ENCODE peak calls at places on chromosome 5, in ten cellular contexts. K is upper lobe of right lung, A is GM23338, O is brain microvascular endothelial cell, H is right cardiac atrium, J is lower lobe of right lung, Q is H9, T is ovary, C is heart right ventricle, S is stomach. B is an unnamed sample.

GRCh38 chr5:130168211-130168610 is 263.9 kb downstream of the CHSY3 start:
- DNase-seq in K (no peak), A (no peak), O (peak; percentile 40), H (no peak), J (no peak), Q (no peak), T (no peak), C (no peak), S (no peak), B (no peak)

GRCh38 chr5:145925353-145925752 is 11.0 kb upstream of the SH3RF2 start:
- DNase-seq in K (no peak), A (peak; percentile 67), O (peak; percentile 74), H (no peak), J (no peak), Q (no peak), T (no peak), C (no peak), S (no peak), B (no peak)

GRCh38 chr5:140205952-140206351 is 31.0 kb downstream of the CYSTM1 start:
- DNase-seq in K (no peak), A (peak; percentile 82), O (no peak), H (no peak), J (no peak), Q (peak; percentile 69), T (no peak), C (no peak), S (no peak), B (no peak)

GRCh38 chr5:168300377-168301182 is 9.1 kb downstream of the WWC1 start:
- DNase-seq in K (no peak), A (peak; percentile 60), O (no peak), H (no peak), J (no peak), Q (no peak), T (no peak), C (no peak), S (no peak), B (peak; percentile 72)

GRCh38 chr5:127088226-127088625 is 14.9 kb upstream of the C5orf63 start:
- DNase-seq in K (no peak), A (no peak), O (peak; percentile 99), H (peak; percentile 23), J (no peak), Q (no peak), T (no peak), C (no peak), S (no peak), B (no peak)

GRCh38 chr5:158413125-158413680 is 554.3 kb upstream of the CLINT1 start:
- DNase-seq in K (no peak), A (no peak), O (no peak), H (no peak), J (no peak), Q (no peak), T (no peak), C (no peak), S (no peak), B (no peak)

GRCh38 chr5:179914032-179914755 is 6.5 kb upstream of the TBC1D9B start:
- DNase-seq in K (no peak), A (peak; percentile 14), O (peak; percentile 18), H (no peak), J (no peak), Q (no peak), T (no peak), C (no peak), S (no peak), B (no peak)

GRCh38 chr5:114780290-114780689 is 389.4 kb downstream of the TRIM36 start:
- DNase-seq in K (no peak), A (no peak), O (no peak), H (no peak), J (no peak), Q (no peak), T (no peak), C (no peak), S (no peak), B (no peak)

GRCh38 chr5:57277085-57277484 is 103.2 kb downstream of the GPBP1 start:
- DNase-seq in K (no peak), A (peak; percentile 42), O (no peak), H (no peak), J (no peak), Q (no peak), T (no peak), C (no peak), S (no peak), B (no peak)

GRCh38 chr5:40001796-40002195 is 577.0 kb upstream of the DAB2 start:
- DNase-seq in K (no peak), A (no peak), O (no peak), H (no peak), J (no peak), Q (no peak), T (no peak), C (no peak), S (no peak), B (no peak)

GRCh38 chr5:135471726-135472125 is 19.6 kb upstream of the TIFAB start:
- DNase-seq in K (peak; percentile 6), A (no peak), O (no peak), H (no peak), J (no peak), Q (no peak), T (no peak), C (no peak), S (no peak), B (no peak)

DNA sequence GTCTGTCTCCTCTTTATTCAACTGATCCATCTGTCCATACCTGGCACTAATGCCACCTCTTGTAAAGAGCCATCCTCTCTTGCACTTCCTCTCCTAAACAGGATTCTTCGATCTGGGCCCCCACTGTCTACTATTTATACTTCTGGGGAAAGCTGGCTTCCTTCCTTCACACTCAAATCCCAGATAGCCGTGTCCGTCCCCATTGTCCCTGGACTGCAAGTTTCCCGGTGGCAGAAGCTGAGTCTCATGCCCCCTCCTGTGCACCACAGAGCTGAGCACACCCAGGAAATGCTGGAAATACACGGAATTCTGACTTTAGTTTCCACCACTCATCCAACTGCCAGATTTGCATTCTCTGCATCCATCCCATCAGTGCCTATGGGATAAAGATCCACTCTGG is 84.0 kb downstream of the MARCHF11 start:
- DNase-seq in K (no peak), A (no peak), O (no peak), H (no peak), J (no peak), Q (no peak), T (no peak), C (no peak), S (no peak), B (no peak)
- H3K27ac ChIP-seq in K (no peak overlapping the region), A (no peak overlapping the region), O (no peak overlapping the region), H (no peak overlapping the region), J (no peak overlapping the region), Q (no peak overlapping the region), T (no peak overlapping the region), C (no peak overlapping the region), S (no peak overlapping the region), B (no peak overlapping the region)

GRCh38 chr5:165209101-165209727 is 1703.8 kb downstream of the MAT2B start:
- DNase-seq in K (no peak), A (peak; percentile 63), O (no peak), H (no peak), J (no peak), Q (no peak), T (no peak), C (no peak), S (no peak), B (no peak)
- H3K27ac ChIP-seq in K (no peak overlapping the region), A (no peak overlapping the region), O (no peak overlapping the region), H (no peak overlapping the region), J (no peak overlapping the region), Q (no peak overlapping the region), T (no peak overlapping the region), C (no peak overlapping the region), S (no peak overlapping the region), B (no peak overlapping the region)

DNA sequence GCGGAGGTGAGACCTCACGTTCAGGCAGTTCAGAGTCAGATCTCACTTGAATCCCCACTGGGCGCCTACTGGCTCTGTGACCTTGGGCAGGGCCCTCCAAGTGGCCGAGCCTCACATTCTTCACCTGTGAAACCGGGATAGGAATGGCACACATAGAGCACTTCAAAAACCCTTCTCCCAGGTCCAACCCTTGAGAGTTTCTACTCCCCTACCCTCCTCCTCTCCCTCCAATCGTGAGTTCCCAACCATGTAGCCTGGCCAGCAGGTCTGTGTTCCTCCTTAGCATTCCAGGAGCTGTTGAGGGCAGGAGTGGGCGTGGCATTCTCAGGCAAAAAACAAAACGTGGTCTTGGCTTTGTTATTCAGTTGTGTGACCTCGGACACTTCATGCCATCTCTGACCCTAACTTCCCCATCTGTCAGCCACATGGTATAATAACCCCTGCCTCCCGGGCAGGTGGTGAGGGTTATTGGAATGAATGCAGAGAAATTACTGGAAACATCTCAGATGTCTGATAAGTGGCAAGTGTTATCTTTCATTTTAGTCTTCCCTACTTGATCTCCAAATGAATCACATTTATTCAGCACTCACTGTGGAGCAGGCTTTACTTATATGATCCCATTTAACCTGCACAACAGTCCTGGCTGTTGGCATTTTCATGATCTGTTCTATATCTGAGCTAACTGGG is 112.8 kb upstream of the BOD1 start:
- DNase-seq in K (peak; percentile 80), A (peak; percentile 48), O (no peak), H (no peak), J (peak; percentile 80), Q (peak; percentile 46), T (no peak), C (no peak), S (no peak), B (no peak)
- H3K27ac ChIP-seq in K (peak overlapping the region; percentile 74), A (no peak overlapping the region), O (no peak overlapping the region), H (no peak overlapping the region), J (peak overlapping the region; percentile 73), Q (no peak overlapping the region), T (no peak overlapping the region), C (no peak overlapping the region), S (no peak overlapping the region), B (no peak overlapping the region)

GRCh38 chr5:160469156-160470144 is 47.8 kb downstream of the PTTG1 start:
- DNase-seq in K (no peak), A (no peak), O (peak; percentile 64), H (no peak), J (no peak), Q (no peak), T (no peak), C (no peak), S (no peak), B (no peak)

GRCh38 chr5:160466889-160467554 is 45.4 kb downstream of the PTTG1 start:
- DNase-seq in K (no peak), A (no peak), O (peak; percentile 50), H (no peak), J (no peak), Q (no peak), T (no peak), C (no peak), S (no peak), B (no peak)

GRCh38 chr5:160470437-160471341 is 49.0 kb downstream of the PTTG1 start:
- DNase-seq in K (no peak), A (no peak), O (peak; percentile 59), H (peak; percentile 30), J (no peak), Q (no peak), T (no peak), C (no peak), S (peak; percentile 27), B (no peak)

GRCh38 chr5:160467555-160468418 is 46.1 kb downstream of the PTTG1 start:
- DNase-seq in K (peak; percentile 90), A (peak; percentile 71), O (peak; percentile 83), H (peak; percentile 40), J (peak; percentile 83), Q (peak; percentile 60), T (peak; percentile 37), C (peak; percentile 72), S (peak; percentile 89), B (peak; percentile 62)

DNA sequence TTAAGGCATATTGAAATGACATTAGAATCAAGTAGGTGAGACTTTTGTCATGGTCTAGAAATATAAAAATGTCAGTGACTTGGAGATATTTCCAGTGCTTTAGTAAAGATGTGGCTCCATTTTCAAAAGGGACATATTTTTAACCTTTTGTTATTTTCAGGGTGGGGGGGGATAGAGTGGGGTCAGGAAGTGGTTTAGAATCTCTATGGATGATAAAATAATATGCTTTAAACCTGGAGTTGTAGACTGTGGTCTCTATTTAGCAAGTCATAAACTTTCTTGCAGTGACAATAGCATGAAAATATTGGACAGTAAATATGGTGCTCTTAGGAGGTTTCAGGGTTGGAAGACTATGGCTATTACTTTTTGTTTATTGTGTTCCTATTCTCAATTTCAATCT is 46.9 kb downstream of the PTTG1 start:
- DNase-seq in K (no peak), A (no peak), O (no peak), H (no peak), J (no peak), Q (no peak), T (no peak), C (no peak), S (no peak), B (no peak)
- H3K27ac ChIP-seq in K (no peak overlapping the region), A (no peak overlapping the region), O (peak overlapping the region; percentile 60), H (no peak overlapping the region), J (peak overlapping the region; percentile 42), Q (no peak overlapping the region), T (no peak overlapping the region), C (no peak overlapping the region), S (no peak overlapping the region), B (no peak overlapping the region)

B was measured in pancreas.